ENCODE peak calls at places on chromosomes 12 and 14, in nine cellular contexts. One of them, this sample, is unnamed. For H3K4me1, the result is how much of the 10 kb centered on the place peaks cover.

GRCh38 chr14:78153069-78153351 is 17.2 kb upstream of the NRXN3 start:
- DNase-seq in heart left ventricle: no peak
- DNase-seq in neural progenitor cell: no peak
- DNase-seq in cardiac muscle cell: no peak
- DNase-seq in gastrocnemius medialis: no peak
- DNase-seq in BE2C: no peak
- DNase-seq in HepG2: no peak
- DNase-seq in upper lobe of right lung: no peak
- DNase-seq in uterus: no peak
- DNase-seq in this sample: no peak

GRCh38 chr14:83355609-83356008 is 1822.0 kb upstream of the SEL1L start:
- DNase-seq in BE2C: no peak
- DNase-seq in uterus: no peak
- DNase-seq in upper lobe of right lung: no peak
- DNase-seq in gastrocnemius medialis: no peak
- DNase-seq in cardiac muscle cell: no peak
- DNase-seq in HepG2: no peak
- DNase-seq in heart left ventricle: no peak
- DNase-seq in neural progenitor cell: no peak
- DNase-seq in this sample: no peak

GRCh38 chr14:74085047-74085637 is 386 bp downstream of the LIN52 start:
- DNase-seq in gastrocnemius medialis: no peak
- DNase-seq in upper lobe of right lung: no peak
- DNase-seq in heart left ventricle: no peak
- DNase-seq in neural progenitor cell: peak
- DNase-seq in cardiac muscle cell: peak
- DNase-seq in BE2C: no peak
- DNase-seq in uterus: no peak
- DNase-seq in HepG2: peak
- DNase-seq in this sample: no peak

GRCh38 chr12:109927622-109928021 is 27.5 kb downstream of the TCHP start:
- DNase-seq in BE2C: peak
- DNase-seq in neural progenitor cell: peak
- DNase-seq in upper lobe of right lung: no peak
- DNase-seq in cardiac muscle cell: no peak
- DNase-seq in uterus: no peak
- DNase-seq in gastrocnemius medialis: no peak
- DNase-seq in heart left ventricle: no peak
- DNase-seq in HepG2: peak
- DNase-seq in this sample: no peak

GRCh38 chr14:103727313-103728000 is 11.8 kb downstream of the ZFYVE21 start:
- DNase-seq in HepG2: no peak
- DNase-seq in BE2C: peak
- DNase-seq in heart left ventricle: no peak
- DNase-seq in upper lobe of right lung: peak
- DNase-seq in gastrocnemius medialis: no peak
- DNase-seq in neural progenitor cell: no peak
- DNase-seq in uterus: no peak
- DNase-seq in cardiac muscle cell: no peak
- DNase-seq in this sample: no peak

GRCh38 chr14:30443368-30444007 is 115.5 kb upstream of the G2E3 start:
- DNase-seq in heart left ventricle: no peak
- DNase-seq in cardiac muscle cell: peak
- DNase-seq in HepG2: peak
- DNase-seq in neural progenitor cell: peak
- DNase-seq in upper lobe of right lung: no peak
- DNase-seq in gastrocnemius medialis: no peak
- DNase-seq in BE2C: no peak
- DNase-seq in uterus: no peak
- DNase-seq in this sample: no peak

GRCh38 chr14:91848602-91849001 is 18.7 kb downstream of the TC2N start:
- DNase-seq in BE2C: no peak
- DNase-seq in upper lobe of right lung: no peak
- DNase-seq in gastrocnemius medialis: no peak
- DNase-seq in neural progenitor cell: no peak
- DNase-seq in heart left ventricle: no peak
- DNase-seq in uterus: no peak
- DNase-seq in cardiac muscle cell: no peak
- DNase-seq in HepG2: no peak
- DNase-seq in this sample: no peak

GRCh38 chr14:28661171-28661772 is 105.3 kb upstream of the FOXG1 start:
- DNase-seq in heart left ventricle: no peak
- DNase-seq in cardiac muscle cell: no peak
- DNase-seq in upper lobe of right lung: no peak
- DNase-seq in HepG2: peak
- DNase-seq in gastrocnemius medialis: no peak
- DNase-seq in uterus: no peak
- DNase-seq in neural progenitor cell: peak
- DNase-seq in BE2C: no peak
- DNase-seq in this sample: no peak

GRCh38 chr12:54891717-54892478 is 37.6 kb downstream of the MUCL1 start:
- DNase-seq in cardiac muscle cell: no peak
- DNase-seq in HepG2: peak
- DNase-seq in heart left ventricle: no peak
- DNase-seq in upper lobe of right lung: no peak
- DNase-seq in uterus: no peak
- DNase-seq in neural progenitor cell: no peak
- DNase-seq in gastrocnemius medialis: no peak
- DNase-seq in BE2C: no peak
- DNase-seq in this sample: no peak

GRCh38 chr12:127760996-127761395 is 506.0 kb upstream of the TMEM132C start:
- DNase-seq in uterus: no peak
- DNase-seq in cardiac muscle cell: no peak
- DNase-seq in heart left ventricle: no peak
- DNase-seq in upper lobe of right lung: no peak
- DNase-seq in neural progenitor cell: peak
- DNase-seq in BE2C: no peak
- DNase-seq in gastrocnemius medialis: no peak
- DNase-seq in HepG2: no peak
- DNase-seq in this sample: no peak

GRCh38 chr12:64625243-64626077 is 15.2 kb downstream of the RASSF3 start:
- DNase-seq in cardiac muscle cell: peak
- DNase-seq in heart left ventricle: peak
- DNase-seq in uterus: peak
- DNase-seq in gastrocnemius medialis: peak
- DNase-seq in BE2C: peak
- DNase-seq in HepG2: peak
- DNase-seq in neural progenitor cell: no peak
- DNase-seq in upper lobe of right lung: peak
- DNase-seq in this sample: peak

GRCh38 chr12:15852383-15852782 is 29.8 kb upstream of the STRAP start:
- DNase-seq in HepG2: no peak
- DNase-seq in BE2C: no peak
- DNase-seq in gastrocnemius medialis: no peak
- DNase-seq in neural progenitor cell: no peak
- DNase-seq in upper lobe of right lung: no peak
- DNase-seq in uterus: no peak
- DNase-seq in cardiac muscle cell: no peak
- DNase-seq in heart left ventricle: no peak
- DNase-seq in this sample: no peak

GRCh38 chr12:91181053-91181452 is 1.6 kb downstream of the DCN start:
- DNase-seq in gastrocnemius medialis: no peak
- DNase-seq in uterus: no peak
- DNase-seq in HepG2: no peak
- DNase-seq in neural progenitor cell: no peak
- DNase-seq in upper lobe of right lung: no peak
- DNase-seq in heart left ventricle: no peak
- DNase-seq in BE2C: no peak
- DNase-seq in cardiac muscle cell: no peak
- DNase-seq in this sample: no peak

DNA sequence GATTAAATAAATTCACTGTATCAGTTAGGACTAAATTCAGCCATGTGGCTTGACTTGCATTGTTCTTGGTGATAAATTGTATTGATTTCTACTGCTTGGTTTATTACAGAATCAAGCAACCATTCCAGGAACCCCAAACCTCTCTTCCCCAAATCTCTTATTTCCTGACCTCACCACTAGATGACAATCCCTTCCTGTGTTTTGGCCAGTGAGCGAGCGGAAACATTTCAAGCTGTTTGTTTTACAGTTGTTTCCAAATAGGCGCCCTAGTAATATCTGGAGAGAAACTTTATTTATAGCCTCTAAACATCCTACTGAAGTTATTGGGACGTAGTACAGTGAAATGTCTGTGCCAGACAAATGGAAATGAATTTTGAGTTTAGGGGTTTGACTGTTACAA is 161.1 kb downstream of the SNAPC1 start:
- DNase-seq in neural progenitor cell: no peak
- DNase-seq in upper lobe of right lung: no peak
- DNase-seq in uterus: no peak
- DNase-seq in HepG2: no peak
- DNase-seq in gastrocnemius medialis: no peak
- DNase-seq in cardiac muscle cell: no peak
- DNase-seq in BE2C: no peak
- DNase-seq in heart left ventricle: no peak
- DNase-seq in this sample: no peak
- TF ChIP-seq CTCF in neural progenitor cell: peak
- TF ChIP-seq CTCF in upper lobe of right lung: peak
- TF ChIP-seq CTCF in uterus: no peak
- TF ChIP-seq CTCF in HepG2: peak
- TF ChIP-seq CTCF in gastrocnemius medialis: no peak
- TF ChIP-seq CTCF in cardiac muscle cell: peak
- TF ChIP-seq CTCF in BE2C: no peak
- TF ChIP-seq CTCF in heart left ventricle: no peak
- TF ChIP-seq CTCF in this sample: no peak

GRCh38 chr12:50185496-50185895 is 18.3 kb upstream of the CERS5 start:
- DNase-seq in upper lobe of right lung: no peak
- DNase-seq in heart left ventricle: no peak
- DNase-seq in gastrocnemius medialis: no peak
- DNase-seq in cardiac muscle cell: no peak
- DNase-seq in neural progenitor cell: no peak
- DNase-seq in BE2C: no peak
- DNase-seq in HepG2: no peak
- DNase-seq in uterus: no peak
- DNase-seq in this sample: no peak

GRCh38 chr12:50185975-50186663 is 18.9 kb upstream of the CERS5 start:
- DNase-seq in neural progenitor cell: no peak
- DNase-seq in BE2C: no peak
- DNase-seq in HepG2: no peak
- DNase-seq in uterus: no peak
- DNase-seq in heart left ventricle: no peak
- DNase-seq in cardiac muscle cell: no peak
- DNase-seq in gastrocnemius medialis: no peak
- DNase-seq in upper lobe of right lung: no peak
- DNase-seq in this sample: no peak

GRCh38 chr12:50188280-50188781 is 21.2 kb upstream of the CERS5 start:
- DNase-seq in uterus: peak
- DNase-seq in gastrocnemius medialis: peak
- DNase-seq in cardiac muscle cell: no peak
- DNase-seq in BE2C: no peak
- DNase-seq in neural progenitor cell: no peak
- DNase-seq in upper lobe of right lung: no peak
- DNase-seq in HepG2: peak
- DNase-seq in heart left ventricle: no peak
- DNase-seq in this sample: peak

GRCh38 chr12:50187084-50187900 is 20.1 kb upstream of the CERS5 start:
- DNase-seq in BE2C: no peak
- DNase-seq in gastrocnemius medialis: no peak
- DNase-seq in neural progenitor cell: no peak
- DNase-seq in uterus: no peak
- DNase-seq in HepG2: no peak
- DNase-seq in upper lobe of right lung: no peak
- DNase-seq in cardiac muscle cell: no peak
- DNase-seq in heart left ventricle: no peak
- DNase-seq in this sample: no peak

GRCh38 chr12:50186667-50187066 is 19.5 kb upstream of the CERS5 start:
- DNase-seq in cardiac muscle cell: no peak
- DNase-seq in BE2C: no peak
- DNase-seq in HepG2: no peak
- DNase-seq in upper lobe of right lung: no peak
- DNase-seq in heart left ventricle: no peak
- DNase-seq in uterus: no peak
- DNase-seq in neural progenitor cell: no peak
- DNase-seq in gastrocnemius medialis: no peak
- DNase-seq in this sample: no peak
- H3K4me1 ChIP-seq in cardiac muscle cell: under half
- H3K4me1 ChIP-seq in BE2C: under half
- H3K4me1 ChIP-seq in HepG2: under half
- H3K4me1 ChIP-seq in upper lobe of right lung: under half
- H3K4me1 ChIP-seq in heart left ventricle: under half
- H3K4me1 ChIP-seq in uterus: under half
- H3K4me1 ChIP-seq in neural progenitor cell: under half
- H3K4me1 ChIP-seq in gastrocnemius medialis: under half
- H3K4me1 ChIP-seq in this sample: under half

GRCh38 chr12:32949815-32950214 is 53.2 kb upstream of the PKP2 start:
- DNase-seq in gastrocnemius medialis: no peak
- DNase-seq in uterus: no peak
- DNase-seq in neural progenitor cell: peak
- DNase-seq in cardiac muscle cell: no peak
- DNase-seq in BE2C: no peak
- DNase-seq in heart left ventricle: no peak
- DNase-seq in HepG2: no peak
- DNase-seq in upper lobe of right lung: no peak
- DNase-seq in this sample: no peak

GRCh38 chr12:32944195-32944594 is 47.6 kb upstream of the PKP2 start:
- DNase-seq in uterus: no peak
- DNase-seq in gastrocnemius medialis: no peak
- DNase-seq in cardiac muscle cell: no peak
- DNase-seq in upper lobe of right lung: no peak
- DNase-seq in neural progenitor cell: no peak
- DNase-seq in heart left ventricle: no peak
- DNase-seq in BE2C: no peak
- DNase-seq in HepG2: no peak
- DNase-seq in this sample: no peak

GRCh38 chr12:32946504-32947131 is 50.0 kb upstream of the PKP2 start:
- DNase-seq in HepG2: no peak
- DNase-seq in neural progenitor cell: no peak
- DNase-seq in heart left ventricle: no peak
- DNase-seq in cardiac muscle cell: no peak
- DNase-seq in upper lobe of right lung: no peak
- DNase-seq in gastrocnemius medialis: no peak
- DNase-seq in BE2C: no peak
- DNase-seq in uterus: no peak
- DNase-seq in this sample: no peak

GRCh38 chr12:32947203-32947795 is 50.7 kb upstream of the PKP2 start:
- DNase-seq in gastrocnemius medialis: no peak
- DNase-seq in BE2C: no peak
- DNase-seq in upper lobe of right lung: no peak
- DNase-seq in HepG2: peak
- DNase-seq in uterus: no peak
- DNase-seq in cardiac muscle cell: peak
- DNase-seq in heart left ventricle: no peak
- DNase-seq in neural progenitor cell: peak
- DNase-seq in this sample: no peak
- TF ChIP-seq CTCF in gastrocnemius medialis: no peak
- TF ChIP-seq CTCF in BE2C: peak
- TF ChIP-seq CTCF in upper lobe of right lung: no peak
- TF ChIP-seq CTCF in HepG2: peak
- TF ChIP-seq CTCF in uterus: no peak
- TF ChIP-seq CTCF in cardiac muscle cell: peak
- TF ChIP-seq CTCF in heart left ventricle: no peak
- TF ChIP-seq CTCF in neural progenitor cell: peak
- TF ChIP-seq CTCF in this sample: no peak

DNA sequence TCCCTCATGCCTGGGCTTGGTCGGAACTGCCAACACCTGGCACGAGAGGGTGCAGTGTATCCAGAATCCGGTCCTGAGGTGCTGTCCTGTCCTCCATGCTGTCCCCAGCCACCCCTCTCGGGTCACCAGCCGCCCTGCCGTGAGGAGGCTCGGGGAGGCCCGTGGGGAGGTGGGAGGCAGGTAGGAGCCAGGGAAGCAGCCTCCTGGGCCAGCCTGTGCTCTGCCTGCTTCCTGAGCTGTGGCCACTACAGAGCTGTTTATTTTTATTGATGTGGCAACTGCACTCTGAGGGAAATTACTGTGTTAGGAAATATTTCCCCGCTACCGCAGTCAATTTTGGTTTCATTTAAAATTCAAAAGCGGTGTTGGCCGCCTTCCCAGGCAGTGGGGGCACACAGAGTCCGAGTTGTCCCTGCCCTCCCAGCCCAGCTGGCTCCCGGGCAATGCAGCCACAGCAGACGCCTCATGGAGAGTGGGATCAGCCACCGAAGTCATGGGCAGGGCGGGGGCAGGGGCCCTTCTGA is 18.3 kb downstream of the NOC4L start:
- DNase-seq in HepG2: no peak
- DNase-seq in heart left ventricle: no peak
- DNase-seq in neural progenitor cell: no peak
- DNase-seq in BE2C: no peak
- DNase-seq in gastrocnemius medialis: no peak
- DNase-seq in upper lobe of right lung: peak
- DNase-seq in cardiac muscle cell: no peak
- DNase-seq in uterus: no peak
- DNase-seq in this sample: no peak
- H3K4me1 ChIP-seq in HepG2: under half
- H3K4me1 ChIP-seq in heart left ventricle: under half
- H3K4me1 ChIP-seq in neural progenitor cell: under half
- H3K4me1 ChIP-seq in BE2C: under half
- H3K4me1 ChIP-seq in gastrocnemius medialis: under half
- H3K4me1 ChIP-seq in upper lobe of right lung: under half
- H3K4me1 ChIP-seq in cardiac muscle cell: under half
- H3K4me1 ChIP-seq in uterus: under half
- H3K4me1 ChIP-seq in this sample: under half